ENCODE peak calls at places on chromosomes 4 and X, in eight cellular contexts. T is iPS-NIHi11; W is endothelial cell; J is stimulated activated CD4-positive, alpha-beta T cell treated with anti-CD3 and anti-CD28 coated beads, Interleukin-1b, Interleukin-23, amount 100 ng/mL, for 48 hours; A is CD4-positive, alpha-beta T cell; V is GM04504; Z is iPS DF 19.7; N is Peyer's patch. F is an unnamed sample.

GRCh38 chrX:42615161-42615563 is 162.8 kb downstream of the PPP1R2C start:
- DNase-seq in T (no peak), W (no peak), J (no peak), A (no peak), V (no peak), Z (no peak), N (peak), F (no peak)

GRCh38 chrX:12138366-12139313 is at the start of gene FRMPD4:
- DNase-seq in T (peak), W (peak), J (no peak), A (no peak), V (no peak), Z (no peak), N (no peak), F (no peak)

GRCh38 chr4:988726-989721 is 2.2 kb downstream of the IDUA start:
- DNase-seq in T (no peak), W (no peak), J (no peak), A (no peak), V (no peak), Z (no peak), N (no peak), F (no peak)

GRCh38 chr4:78845469-78845868 is 69.3 kb downstream of the BMP2K start:
- DNase-seq in T (no peak), W (no peak), J (no peak), A (no peak), V (no peak), Z (no peak), N (no peak), F (no peak)

GRCh38 chr4:26753642-26754041 is 107.0 kb upstream of the STIM2 start:
- DNase-seq in T (no peak), W (no peak), J (no peak), A (no peak), V (no peak), Z (no peak), N (no peak), F (no peak)

GRCh38 chr4:53889335-53890084 is 174.9 kb downstream of the CHIC2 start:
- DNase-seq in T (no peak), W (no peak), J (no peak), A (no peak), V (no peak), Z (no peak), N (no peak), F (no peak)

GRCh38 chr4:10143171-10143570 is 26.6 kb upstream of the WDR1 start:
- DNase-seq in T (no peak), W (no peak), J (no peak), A (no peak), V (no peak), Z (no peak), N (no peak), F (no peak)

GRCh38 chr4:7394681-7395451 is 39.9 kb downstream of the PSAPL1 start:
- DNase-seq in T (no peak), W (peak), J (no peak), A (no peak), V (no peak), Z (no peak), N (peak), F (no peak)

F was measured in stimulated activated naive B cell treated with anti-CD40 and anti-IgM and Interleukin-4, amounts not matched to agents 10 μg/mL and 1 μg/mL and 100 μg/mL, for 72 hours.